ENCODE peak calls at places on chromosomes 13 and 19, in four cellular contexts. T, U, H and Z are unnamed samples. For H3K4me1, the result is how much of the 10 kb centered on the place peaks cover.

GRCh38 chr19:49738242-49738641 is 24.9 kb downstream of the TSKS start:
- DNase-seq in T (no peak), U (no peak), H (no peak), Z (no peak)

GRCh38 chr13:36945078-36945477 is 25.0 kb upstream of the SMAD9 start:
- DNase-seq in T (no peak), U (no peak), H (no peak), Z (no peak)

GRCh38 chr13:96804186-96804585 is 190.1 kb downstream of the OXGR1 start:
- DNase-seq in T (no peak), U (no peak), H (no peak), Z (no peak)

GRCh38 chr13:32669030-32669646 is 82.9 kb downstream of the PDS5B start:
- DNase-seq in T (no peak), U (no peak), H (no peak), Z (peak)

GRCh38 chr13:97640236-97640635 is 206.3 kb downstream of the RAP2A start:
- DNase-seq in T (no peak), U (no peak), H (no peak), Z (no peak)

GRCh38 chr13:99331881-99332293 is 24.7 kb upstream of the GPR183 start:
- DNase-seq in T (no peak), U (no peak), H (no peak), Z (peak)

GRCh38 chr19:11964858-11965645 is at the start of gene ZNF763:
- DNase-seq in T (peak), U (peak), H (peak), Z (peak)

GRCh38 chr13:73325351-73326214 is 266.8 kb downstream of the KLF5 start:
- DNase-seq in T (no peak), U (no peak), H (no peak), Z (no peak)

GRCh38 chr13:51328488-51328887 is 11.0 kb upstream of the SERPINE3 start:
- DNase-seq in T (no peak), U (no peak), H (no peak), Z (no peak)

GRCh38 chr13:33262997-33263396 is 22.6 kb downstream of the STARD13 start:
- DNase-seq in T (no peak), U (no peak), H (no peak), Z (peak)

GRCh38 chr13:33940898-33941297 is 122.9 kb downstream of the RFC3 start:
- DNase-seq in T (no peak), U (no peak), H (no peak), Z (no peak)

GRCh38 chr19:46515879-46516350 is 20.2 kb upstream of the PNMA8B start:
- DNase-seq in T (no peak), U (no peak), H (no peak), Z (peak)

GRCh38 chr19:12543855-12544254 is 7.4 kb downstream of the ZNF564 start:
- DNase-seq in T (no peak), U (no peak), H (no peak), Z (no peak)

GRCh38 chr19:3115411-3115810 is 20.4 kb upstream of the GNA15 start:
- DNase-seq in T (no peak), U (no peak), H (no peak), Z (no peak)

GRCh38 chr13:80118099-80118498 is 222.8 kb downstream of the SPRY2 start:
- DNase-seq in T (no peak), U (no peak), H (no peak), Z (no peak)

GRCh38 chr19:38059897-38060296 is 152.9 kb downstream of the SIPA1L3 start:
- DNase-seq in T (no peak), U (no peak), H (no peak), Z (peak)

GRCh38 chr19:49064768-49065611 is at the start of gene NTF4:
- DNase-seq in T (peak), U (no peak), H (no peak), Z (no peak)

GRCh38 chr19:33426621-33427475 is 53.3 kb downstream of the CEBPG start:
- DNase-seq in T (no peak), U (no peak), H (peak), Z (no peak)

GRCh38 chr19:40605201-40605971 is 4.2 kb downstream of the LTBP4 start:
- DNase-seq in T (peak), U (peak), H (peak), Z (peak)

GRCh38 chr19:38264486-38265212 is at the start of gene SPINT2:
- DNase-seq in T (no peak), U (no peak), H (peak), Z (peak)

GRCh38 chr13:41588899-41589298 is 131.5 kb downstream of the RGCC start:
- DNase-seq in T (no peak), U (no peak), H (no peak), Z (no peak)

GRCh38 chr13:45511310-45512147 is 46.8 kb downstream of the COG3 start:
- DNase-seq in T (no peak), U (no peak), H (no peak), Z (peak)

GRCh38 chr13:111387945-111388600 is 67.6 kb downstream of the TEX29 start:
- DNase-seq in T (no peak), U (no peak), H (peak), Z (no peak)

GRCh38 chr13:38366954-38367645 is 17.4 kb downstream of the UFM1 start:
- DNase-seq in T (no peak), U (no peak), H (no peak), Z (no peak)

GRCh38 chr13:98456423-98456845 is 120.5 kb downstream of the STK24 start:
- DNase-seq in T (no peak), U (no peak), H (peak), Z (no peak)

GRCh38 chr13:114079601-114080536 is 52.6 kb downstream of the RASA3 start:
- DNase-seq in T (no peak), U (no peak), H (peak), Z (no peak)

GRCh38 chr19:658916-659839 is 3.8 kb downstream of the RNF126 start:
- DNase-seq in T (peak), U (peak), H (no peak), Z (peak)

GRCh38 chr19:657611-658010 is 5.4 kb downstream of the RNF126 start:
- DNase-seq in T (no peak), U (no peak), H (no peak), Z (no peak)

GRCh38 chr19:655691-656090 is 7.3 kb downstream of the RNF126 start:
- DNase-seq in T (peak), U (no peak), H (no peak), Z (no peak)

GRCh38 chr19:658059-658839 is 4.8 kb downstream of the RNF126 start:
- DNase-seq in T (no peak), U (no peak), H (no peak), Z (no peak)

GRCh38 chr19:656751-657559 is 6.1 kb downstream of the RNF126 start:
- DNase-seq in T (peak), U (no peak), H (no peak), Z (no peak)
- H3K4me1 ChIP-seq in T (under half), U (half or more), H (under half), Z (under half)

GRCh38 chr19:55390461-55390880 is 4.7 kb downstream of the RPL28 start:
- DNase-seq in T (no peak), U (no peak), H (no peak), Z (no peak)
- H3K4me1 ChIP-seq in T (under half), U (under half), H (under half), Z (under half)

GRCh38 chr13:40503966-40504591 is 162.4 kb downstream of the FOXO1 start:
- DNase-seq in T (no peak), U (no peak), H (no peak), Z (no peak)
- H3K4me1 ChIP-seq in T (under half), U (under half), H (under half), Z (under half)

GRCh38 chr19:14116918-14117578 is 514 bp downstream of the PRKACA start:
- DNase-seq in T (peak), U (no peak), H (peak), Z (peak)
- H3K4me1 ChIP-seq in T (under half), U (under half), H (under half), Z (under half)

GRCh38 chr19:41906271-41906670 is 22.0 kb downstream of the ERFL start:
- DNase-seq in T (no peak), U (no peak), H (no peak), Z (no peak)

GRCh38 chr19:41907994-41908615 is 20.1 kb downstream of the ERFL start:
- DNase-seq in T (no peak), U (no peak), H (no peak), Z (no peak)

GRCh38 chr19:41905273-41906002 is 22.5 kb downstream of the ARHGEF1 start:
- DNase-seq in T (no peak), U (no peak), H (no peak), Z (no peak)

GRCh38 chr19:41908724-41909464 is 19.4 kb downstream of the ERFL start:
- DNase-seq in T (no peak), U (no peak), H (no peak), Z (no peak)

GRCh38 chr19:41906916-41907680 is 21.2 kb downstream of the ERFL start:
- DNase-seq in T (no peak), U (no peak), H (no peak), Z (no peak)
- H3K4me1 ChIP-seq in T (under half), U (under half), H (under half), Z (under half)

GRCh38 chr19:15299568-15300409 is 32.5 kb downstream of the BRD4 start:
- DNase-seq in T (no peak), U (no peak), H (no peak), Z (no peak)
- H3K4me1 ChIP-seq in T (under half), U (half or more), H (under half), Z (half or more)

GRCh38 chr19:29667390-29667783 is 2.1 kb downstream of the PLEKHF1 start:
- DNase-seq in T (no peak), U (no peak), H (no peak), Z (no peak)

GRCh38 chr19:29667941-29668340 is 2.7 kb downstream of the PLEKHF1 start:
- DNase-seq in T (no peak), U (peak), H (no peak), Z (peak)

GRCh38 chr19:29665215-29665825 is at the start of gene PLEKHF1:
- DNase-seq in T (peak), U (peak), H (peak), Z (peak)

GRCh38 chr19:29665826-29666633 is 769 bp downstream of the PLEKHF1 start:
- DNase-seq in T (peak), U (no peak), H (peak), Z (no peak)

GRCh38 chr19:29666634-29667389 is 1.6 kb downstream of the PLEKHF1 start:
- DNase-seq in T (peak), U (no peak), H (no peak), Z (no peak)
- H3K4me1 ChIP-seq in T (under half), U (half or more), H (under half), Z (under half)

DNA sequence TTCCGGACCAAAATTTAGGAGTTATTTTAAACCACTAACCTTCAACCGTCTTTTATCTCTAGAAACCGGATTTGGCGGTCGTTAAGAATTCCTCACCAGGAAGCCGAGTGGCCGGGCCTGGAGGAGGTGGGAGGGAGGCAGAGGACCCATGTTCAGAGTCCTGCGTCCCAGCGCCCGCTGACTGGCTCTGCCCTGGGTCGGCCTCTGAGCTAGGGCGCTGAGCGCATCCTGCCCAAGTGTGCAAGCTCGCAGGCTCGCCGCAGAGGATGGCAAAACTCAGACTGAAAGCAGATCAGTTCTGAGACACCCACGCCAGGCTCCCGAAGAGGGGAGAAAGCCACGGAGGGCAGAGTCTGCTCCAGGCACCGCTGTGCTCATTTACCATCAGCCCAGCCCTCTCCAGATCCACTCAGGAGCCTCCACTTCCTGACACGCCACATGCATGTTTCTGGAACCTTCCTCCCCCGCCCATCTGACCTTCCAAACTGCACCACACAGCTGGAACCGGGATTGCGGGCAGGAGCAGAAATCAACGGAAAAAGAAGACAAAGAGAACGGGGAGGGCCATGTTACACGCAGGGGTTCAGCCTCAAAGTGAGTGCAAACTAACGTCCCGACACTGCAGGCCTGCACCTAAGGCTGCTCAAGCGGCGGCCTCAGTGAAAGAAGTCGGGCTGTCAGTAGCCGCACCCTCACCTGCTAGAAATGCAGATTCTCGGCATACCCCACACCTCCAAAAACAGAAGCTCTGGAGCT is 8.2 kb downstream of the COL4A1 start:
- DNase-seq in T (no peak), U (no peak), H (peak), Z (no peak)
- H3K4me1 ChIP-seq in T (under half), U (under half), H (under half), Z (under half)

DNA sequence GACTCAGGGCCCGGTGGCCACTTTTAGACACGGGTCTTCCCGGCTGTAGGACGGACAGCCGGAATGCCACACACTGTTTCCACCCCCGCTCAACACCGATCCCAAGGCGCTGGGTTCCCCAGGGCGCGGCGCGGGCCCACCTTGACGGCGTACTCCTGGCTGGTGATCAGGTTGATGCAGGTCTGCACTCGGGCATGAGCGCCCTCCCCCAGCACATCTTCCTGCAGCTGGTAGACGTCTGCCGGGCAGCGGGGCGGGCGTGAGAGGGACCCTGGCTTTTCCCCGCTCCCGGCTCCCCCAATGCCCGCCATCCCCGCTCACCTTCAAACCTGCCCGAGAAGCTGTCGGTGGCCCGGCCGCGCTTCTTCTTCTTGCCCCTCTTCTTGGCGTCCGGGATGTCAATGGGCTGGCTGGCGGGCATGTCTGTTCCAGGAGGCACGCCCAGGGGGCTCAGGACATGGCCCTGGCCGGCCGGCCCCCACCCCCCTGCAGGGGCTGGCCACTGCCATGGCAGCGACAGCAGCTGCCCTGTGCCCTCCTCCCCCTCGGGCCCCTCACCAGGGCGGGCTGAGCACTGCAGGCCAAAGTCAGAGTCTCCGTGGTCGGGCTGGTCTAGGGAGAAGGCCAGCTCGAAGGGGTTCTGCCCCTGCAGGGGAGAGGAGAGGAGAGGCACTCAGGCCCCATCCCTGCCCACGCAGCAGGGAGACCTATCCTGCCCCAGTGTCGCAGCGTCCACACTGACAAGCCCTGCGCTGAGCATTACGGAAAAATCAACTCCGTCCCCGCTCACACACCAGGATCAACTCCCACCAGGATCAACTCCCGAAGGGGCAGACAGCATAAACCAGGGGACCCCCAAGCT is 4.8 kb downstream of the MKNK2 start:
- DNase-seq in T (peak), U (no peak), H (peak), Z (no peak)
- H3K4me1 ChIP-seq in T (half or more), U (half or more), H (under half), Z (half or more)

GRCh38 chr13:29845440-29846056 is 4.9 kb downstream of the UBL3 start:
- DNase-seq in T (no peak), U (no peak), H (no peak), Z (peak)
- H3K4me1 ChIP-seq in T (under half), U (under half), H (under half), Z (under half)